ENCODE peak calls at places on chromosomes 4 and X, in four cellular contexts. P is BJ, Y is HCT116, L is stomach. Z is an unnamed sample.

GRCh38 chr4:24137596-24137962 is 247.7 kb upstream of the PPARGC1A start:
- DNase-seq in P (no peak), Y (no peak), L (no peak), Z (no peak)

GRCh38 chr4:38241541-38241940 is 281.3 kb downstream of the PTTG2 start:
- DNase-seq in P (no peak), Y (no peak), L (no peak), Z (no peak)

GRCh38 chrX:151776113-151776790 is 41.7 kb downstream of the CNGA2 start:
- DNase-seq in P (no peak), Y (no peak), L (no peak), Z (peak)

GRCh38 chr4:972651-973424 is 531 bp downstream of the DGKQ start:
- DNase-seq in P (no peak), Y (no peak), L (peak), Z (peak)

GRCh38 chr4:107719211-107719926 is 665 bp downstream of the PAPSS1 start:
- DNase-seq in P (no peak), Y (no peak), L (no peak), Z (peak)

GRCh38 chr4:37890501-37891220 is at the start of gene TBC1D1:
- DNase-seq in P (no peak), Y (no peak), L (peak), Z (no peak)

GRCh38 chr4:8618961-8619720 is 26.6 kb downstream of the CPZ start:
- DNase-seq in P (no peak), Y (no peak), L (no peak), Z (no peak)

GRCh38 chrX:9577555-9577954 is 112.7 kb downstream of the TBL1X start:
- DNase-seq in P (no peak), Y (no peak), L (no peak), Z (no peak)

GRCh38 chr4:47465008-47465407 is 1.5 kb upstream of the COMMD8 start:
- DNase-seq in P (no peak), Y (no peak), L (no peak), Z (no peak)

DNA sequence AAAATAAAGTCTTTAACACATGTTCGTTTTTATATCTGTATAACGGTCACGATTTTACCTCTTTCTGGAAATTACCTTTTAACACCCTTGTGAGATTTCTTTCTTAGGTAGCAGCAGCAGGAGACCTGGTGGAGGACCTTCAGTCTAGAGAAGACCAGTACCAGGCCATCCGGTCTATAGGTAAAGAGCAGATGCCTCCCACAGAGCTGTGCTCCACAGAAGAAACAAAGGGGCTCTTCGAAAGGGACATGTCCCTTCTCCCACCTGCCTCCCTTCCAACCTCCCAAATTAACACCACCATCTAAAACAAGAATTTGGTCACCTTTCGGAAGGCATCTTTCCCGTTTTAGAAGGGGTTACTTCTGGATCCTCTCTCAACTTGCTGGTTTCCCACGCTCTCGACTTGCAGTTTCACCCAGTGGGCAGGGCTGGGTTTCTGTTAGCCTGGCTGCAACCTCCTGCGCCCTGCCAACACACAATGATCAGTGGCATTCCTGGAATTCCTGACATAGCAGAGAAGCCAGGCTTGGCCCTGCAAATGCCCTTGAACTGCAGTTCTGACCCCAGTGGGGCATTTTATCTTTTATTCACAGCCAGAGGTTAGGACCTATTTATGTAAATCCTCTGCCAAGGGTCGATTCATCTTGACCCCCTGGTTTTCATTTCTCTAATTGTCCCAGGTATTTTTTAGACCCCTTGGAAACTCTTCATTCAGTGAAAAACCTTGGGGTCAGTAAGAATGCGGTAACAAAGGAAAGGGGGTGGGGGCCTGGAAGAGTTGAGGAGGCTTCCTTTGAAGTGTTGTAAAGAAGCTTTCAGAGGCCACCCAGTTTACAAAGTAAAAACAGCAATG is 217.8 kb downstream of the ZNF674 start:
- DNase-seq in P (no peak), Y (peak), L (peak), Z (peak)
- H3K4me3 ChIP-seq in P (no peak), Y (peak), L (no peak), Z (no peak)

GRCh38 chr4:162959056-162959455 is 207.6 kb downstream of the NAF1 start:
- DNase-seq in P (no peak), Y (peak), L (peak), Z (no peak)
- TF ChIP-seq CTCF in P (no peak), Y (peak), L (no peak), Z (no peak)

GRCh38 chr4:16294455-16294854 is 68.2 kb upstream of the TAPT1 start:
- DNase-seq in P (no peak), Y (no peak), L (no peak), Z (peak)

GRCh38 chr4:16290681-16291420 is 64.6 kb upstream of the TAPT1 start:
- DNase-seq in P (no peak), Y (no peak), L (no peak), Z (no peak)

GRCh38 chr4:16284050-16284449 is 57.8 kb upstream of the TAPT1 start:
- DNase-seq in P (no peak), Y (no peak), L (no peak), Z (no peak)

GRCh38 chr4:16293205-16293860 is 67.1 kb upstream of the TAPT1 start:
- DNase-seq in P (no peak), Y (no peak), L (no peak), Z (no peak)

GRCh38 chr4:16289872-16290554 is 63.7 kb upstream of the TAPT1 start:
- DNase-seq in P (no peak), Y (peak), L (no peak), Z (peak)
- H3K4me3 ChIP-seq in P (no peak), Y (no peak), L (peak), Z (no peak)

GRCh38 chr4:74793757-74794340 is 474 bp downstream of the BTC start:
- DNase-seq in P (no peak), Y (no peak), L (peak), Z (no peak)
- TF ChIP-seq CTCF in P (peak), Y (peak), L (peak), Z (peak)

GRCh38 chrX:53321216-53321942 is 40.0 kb upstream of the IQSEC2 start:
- DNase-seq in P (no peak), Y (no peak), L (no peak), Z (no peak)
- H3K4me3 ChIP-seq in P (peak), Y (peak), L (peak), Z (peak)

DNA sequence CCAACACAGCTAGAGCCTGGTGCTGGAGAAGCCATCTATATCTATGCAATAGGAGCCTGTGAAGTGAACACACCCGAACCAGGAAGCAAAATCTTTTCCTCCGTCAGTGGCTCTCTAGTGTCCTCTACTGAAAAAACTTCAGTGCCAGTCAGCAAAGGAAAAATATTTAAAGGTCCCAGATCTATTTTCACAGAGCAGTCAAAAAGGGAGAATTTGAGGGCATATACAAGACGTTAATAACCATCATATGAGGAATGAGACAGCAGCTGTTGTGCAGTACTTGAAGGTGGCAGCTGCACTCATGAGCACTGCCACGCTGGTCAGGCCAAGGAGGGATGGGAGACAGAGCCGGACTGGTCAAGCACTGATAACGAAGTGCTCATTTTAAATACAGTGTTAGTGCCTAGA is 14.4 kb downstream of the MCUB start:
- DNase-seq in P (no peak), Y (no peak), L (no peak), Z (no peak)
- TF ChIP-seq CTCF in P (peak), Y (peak), L (no peak), Z (peak)

GRCh38 chr4:102503301-102503746 is 2.2 kb downstream of the NFKB1 start:
- DNase-seq in P (no peak), Y (no peak), L (no peak), Z (no peak)
- H3K4me3 ChIP-seq in P (peak), Y (no peak), L (peak), Z (peak)

GRCh38 chrX:19386679-19387078 is 43.0 kb downstream of the PDHA1 start:
- DNase-seq in P (no peak), Y (no peak), L (no peak), Z (no peak)
- TF ChIP-seq CTCF in P (no peak), Y (no peak), L (no peak), Z (no peak)

GRCh38 chrX:123803331-123803983 is 56.4 kb upstream of the XIAP start:
- DNase-seq in P (peak), Y (peak), L (no peak), Z (peak)

GRCh38 chrX:123809854-123810375 is 49.9 kb upstream of the XIAP start:
- DNase-seq in P (no peak), Y (no peak), L (no peak), Z (no peak)

GRCh38 chrX:123807825-123808416 is 51.9 kb upstream of the XIAP start:
- DNase-seq in P (peak), Y (no peak), L (no peak), Z (peak)
- H3K4me3 ChIP-seq in P (no peak), Y (no peak), L (no peak), Z (no peak)

Z was measured in AG10803.